ENCODE peak calls at places on chromosomes 13 and 19, in four cellular contexts. One of them, this sample, is unnamed.

GRCh38 chr13:95535243-95535642 is 17.3 kb upstream of the CLDN10 start:
- DNase-seq in K562: no peak
- DNase-seq in H1: no peak
- DNase-seq in HepG2: peak; percentile 84
- DNase-seq in this sample: peak; percentile 77

GRCh38 chr13:52983836-52984235 is 44.8 kb upstream of the OLFM4 start:
- DNase-seq in HepG2: no peak
- DNase-seq in H1: no peak
- DNase-seq in K562: no peak
- DNase-seq in this sample: no peak

GRCh38 chr19:56987184-56987583 is 132.6 kb upstream of the USP29 start:
- DNase-seq in HepG2: no peak
- DNase-seq in H1: no peak
- DNase-seq in K562: no peak
- DNase-seq in this sample: no peak

GRCh38 chr13:43648733-43649132 is 138.0 kb downstream of the ENOX1 start:
- DNase-seq in K562: no peak
- DNase-seq in HepG2: no peak
- DNase-seq in H1: no peak
- DNase-seq in this sample: no peak

GRCh38 chr13:94967183-94968039 is 255.1 kb upstream of the SOX21 start:
- DNase-seq in H1: no peak
- DNase-seq in HepG2: no peak
- DNase-seq in K562: no peak
- DNase-seq in this sample: no peak

GRCh38 chr13:38202730-38203129 is 146.9 kb upstream of the UFM1 start:
- DNase-seq in K562: no peak
- DNase-seq in H1: no peak
- DNase-seq in HepG2: no peak
- DNase-seq in this sample: no peak

GRCh38 chr13:27043013-27043412 is 128.6 kb downstream of the USP12 start:
- DNase-seq in H1: peak; percentile 19
- DNase-seq in HepG2: peak; percentile 24
- DNase-seq in K562: no peak
- DNase-seq in this sample: peak; percentile 83

GRCh38 chr19:28615546-28615916 is 597.4 kb downstream of the UQCRFS1 start:
- DNase-seq in H1: no peak
- DNase-seq in K562: no peak
- DNase-seq in HepG2: no peak
- DNase-seq in this sample: no peak

GRCh38 chr13:23411220-23411619 is 22.3 kb downstream of the SACS start:
- DNase-seq in H1: no peak
- DNase-seq in HepG2: no peak
- DNase-seq in K562: no peak
- DNase-seq in this sample: no peak

GRCh38 chr13:23418776-23419683 is 14.5 kb downstream of the SACS start:
- DNase-seq in HepG2: no peak
- DNase-seq in H1: no peak
- DNase-seq in K562: no peak
- DNase-seq in this sample: no peak

GRCh38 chr13:23411706-23412105 is 21.8 kb downstream of the SACS start:
- DNase-seq in HepG2: no peak
- DNase-seq in H1: no peak
- DNase-seq in K562: no peak
- DNase-seq in this sample: no peak

GRCh38 chr13:23414682-23415081 is 18.8 kb downstream of the SACS start:
- DNase-seq in K562: no peak
- DNase-seq in HepG2: no peak
- DNase-seq in H1: no peak
- DNase-seq in this sample: no peak
- H3K4me3 ChIP-seq in K562: no peak overlapping the region
- H3K4me3 ChIP-seq in HepG2: no peak overlapping the region
- H3K4me3 ChIP-seq in H1: no peak overlapping the region
- H3K4me3 ChIP-seq in this sample: no peak overlapping the region

GRCh38 chr13:107031691-107032090 is 463.8 kb upstream of the ARGLU1 start:
- DNase-seq in K562: no peak
- DNase-seq in HepG2: no peak
- DNase-seq in H1: no peak
- DNase-seq in this sample: no peak

GRCh38 chr13:107034236-107034635 is 466.3 kb upstream of the ARGLU1 start:
- DNase-seq in H1: no peak
- DNase-seq in HepG2: no peak
- DNase-seq in K562: no peak
- DNase-seq in this sample: no peak

GRCh38 chr13:107035186-107035585 is 467.2 kb upstream of the ARGLU1 start:
- DNase-seq in HepG2: no peak
- DNase-seq in H1: no peak
- DNase-seq in K562: no peak
- DNase-seq in this sample: no peak

DNA sequence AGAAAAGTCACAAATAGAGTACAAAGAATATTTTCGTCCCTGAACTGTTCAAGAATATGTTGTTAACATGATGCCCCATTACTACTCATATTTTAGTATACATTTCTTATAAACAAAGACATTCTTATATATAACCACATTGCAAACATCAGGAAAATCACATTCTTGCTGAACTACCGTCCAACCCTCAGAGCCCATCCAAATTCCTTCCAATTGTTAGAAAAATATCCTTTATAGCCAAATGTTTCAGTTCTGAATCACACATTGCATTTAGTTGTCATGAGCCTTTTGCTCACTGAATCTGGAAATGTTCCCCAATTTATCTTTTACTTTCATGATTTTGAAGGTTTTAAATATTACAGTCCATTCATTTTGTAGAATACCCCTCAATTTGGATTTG is 467.8 kb upstream of the ARGLU1 start:
- DNase-seq in K562: no peak
- DNase-seq in H1: no peak
- DNase-seq in HepG2: no peak
- DNase-seq in this sample: no peak
- TF ChIP-seq FOSL1 in K562: no peak
- TF ChIP-seq FOSL1 in H1: no peak
- TF ChIP-seq FOSL1 in HepG2: no peak
- TF ChIP-seq FOSL1 in this sample: no peak

DNA sequence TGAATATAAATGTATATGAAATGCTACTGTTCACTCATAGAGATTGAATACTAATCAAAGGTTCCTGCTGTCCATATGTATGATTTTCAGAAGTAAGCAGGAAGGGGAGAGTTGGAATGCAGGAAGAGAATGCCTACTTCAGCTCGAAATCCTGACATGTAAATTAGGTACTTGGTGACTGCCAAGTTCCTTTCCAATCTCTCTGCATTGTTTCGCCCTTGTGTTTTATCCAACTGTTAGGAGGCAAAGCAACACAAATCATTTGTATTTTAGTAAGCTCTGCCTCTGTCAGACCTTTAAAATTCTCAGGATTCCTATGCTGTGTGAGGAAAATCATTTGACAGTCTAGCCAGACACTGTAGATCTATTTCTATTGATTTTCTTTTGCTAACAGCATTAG is 9.0 kb downstream of the STARD13 start:
- DNase-seq in HepG2: no peak
- DNase-seq in K562: no peak
- DNase-seq in H1: no peak
- DNase-seq in this sample: no peak
- H3K4me1 ChIP-seq in HepG2: peaks cover 72% of the 10 kb centered on the region
- H3K4me1 ChIP-seq in K562: no peaks in the 10 kb centered on the region
- H3K4me1 ChIP-seq in H1: no peaks in the 10 kb centered on the region
- H3K4me1 ChIP-seq in this sample: peaks cover 26% of the 10 kb centered on the region

GRCh38 chr13:107866007-107866665 is 349.2 kb downstream of the LIG4 start:
- DNase-seq in H1: no peak
- DNase-seq in K562: peak; percentile 59
- DNase-seq in HepG2: no peak
- DNase-seq in this sample: no peak
- H3K4me3 ChIP-seq in H1: peak overlapping the region; percentile 75
- H3K4me3 ChIP-seq in K562: peak overlapping the region; percentile 48
- H3K4me3 ChIP-seq in HepG2: no peak overlapping the region
- H3K4me3 ChIP-seq in this sample: no peak overlapping the region

GRCh38 chr13:102708211-102708610 is 13.4 kb upstream of the METTL21C start:
- DNase-seq in K562: no peak
- DNase-seq in HepG2: no peak
- DNase-seq in H1: no peak
- DNase-seq in this sample: no peak
- TF ChIP-seq FOSL1 in K562: no peak
- TF ChIP-seq FOSL1 in HepG2: no peak
- TF ChIP-seq FOSL1 in H1: no peak
- TF ChIP-seq FOSL1 in this sample: no peak

DNA sequence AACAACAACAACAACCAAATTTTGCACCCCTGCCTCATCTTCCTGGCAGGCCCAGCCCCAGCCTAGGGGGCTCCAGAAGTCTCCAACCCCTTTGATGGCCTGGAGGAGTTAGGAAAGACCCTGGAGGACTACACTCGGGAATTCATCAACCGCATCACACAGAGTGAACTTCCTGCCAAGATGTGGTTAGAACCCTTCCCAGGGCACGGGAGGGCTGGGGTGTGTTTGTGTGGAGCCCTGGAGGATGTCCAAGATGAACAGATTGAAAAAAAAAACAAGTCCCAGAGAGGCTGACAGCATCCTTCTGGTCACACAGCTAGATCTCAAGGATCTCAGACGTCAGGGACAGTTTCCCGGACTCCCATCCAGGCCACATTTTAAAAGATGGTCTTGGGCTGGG is 13.3 kb downstream of the APOC1 start:
- DNase-seq in HepG2: no peak
- DNase-seq in K562: no peak
- DNase-seq in H1: no peak
- DNase-seq in this sample: no peak
- H3K4me1 ChIP-seq in HepG2: peaks cover 77% of the 10 kb centered on the region
- H3K4me1 ChIP-seq in K562: no peaks in the 10 kb centered on the region
- H3K4me1 ChIP-seq in H1: no peaks in the 10 kb centered on the region
- H3K4me1 ChIP-seq in this sample: no peaks in the 10 kb centered on the region

DNA sequence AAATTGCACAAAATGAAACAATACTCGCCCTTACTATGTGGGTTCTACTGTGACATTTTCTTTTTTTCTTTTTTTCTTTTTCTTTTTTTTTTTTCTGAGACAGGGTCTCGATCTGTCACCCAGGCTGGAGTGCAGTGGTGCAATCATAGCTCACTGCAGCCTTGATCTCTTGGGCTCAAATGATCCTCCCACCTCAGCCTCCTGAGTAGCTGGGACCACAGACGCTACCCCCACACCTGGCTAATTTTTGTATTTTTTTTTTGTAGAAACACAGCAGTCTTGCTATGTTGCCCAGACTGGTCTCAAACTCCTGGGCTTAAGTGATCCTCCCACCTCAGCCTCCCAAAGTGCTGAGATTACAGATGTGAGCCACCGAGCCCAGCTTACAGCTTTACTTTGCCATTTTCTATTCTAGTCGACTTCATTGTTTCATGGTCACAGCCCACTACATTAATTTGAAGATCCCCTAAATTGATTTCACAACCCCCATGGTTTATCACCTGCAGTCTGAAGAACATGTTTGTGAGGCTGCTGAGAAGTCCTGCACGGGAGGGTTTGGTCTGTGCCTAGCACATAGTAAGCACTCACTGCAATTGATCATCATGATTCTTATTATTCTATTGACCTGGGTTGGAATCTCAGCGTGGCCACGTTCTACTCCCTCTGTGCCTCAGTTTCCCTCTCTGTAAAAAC is 3.8 kb downstream of the BCL3 start:
- DNase-seq in HepG2: no peak
- DNase-seq in H1: no peak
- DNase-seq in K562: no peak
- DNase-seq in this sample: no peak
- H3K4me3 ChIP-seq in HepG2: no peak overlapping the region
- H3K4me3 ChIP-seq in H1: no peak overlapping the region
- H3K4me3 ChIP-seq in K562: no peak overlapping the region
- H3K4me3 ChIP-seq in this sample: no peak overlapping the region

DNA sequence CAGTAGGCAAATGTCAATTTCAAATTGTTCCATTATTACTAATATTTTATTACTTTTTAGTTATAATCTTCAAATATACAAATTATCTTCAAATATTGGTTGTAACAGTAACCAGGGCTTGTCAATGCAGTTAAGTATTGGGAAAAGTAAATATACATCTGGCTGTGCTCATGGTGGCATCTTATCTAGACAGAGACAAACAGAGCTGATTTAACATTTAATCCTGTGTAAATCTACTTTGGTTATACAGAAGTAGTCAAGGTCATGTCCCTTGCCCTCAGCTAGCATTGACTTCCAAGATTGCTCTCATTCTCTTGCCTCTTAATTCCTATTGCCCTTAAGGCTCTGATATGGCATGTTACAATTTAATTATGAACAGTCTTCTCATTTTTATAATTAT is 98.4 kb upstream of the KLHL1 start:
- DNase-seq in HepG2: peak; percentile 42
- DNase-seq in K562: no peak
- DNase-seq in H1: no peak
- DNase-seq in this sample: no peak
- TF ChIP-seq FOSL1 in HepG2: no peak
- TF ChIP-seq FOSL1 in K562: no peak
- TF ChIP-seq FOSL1 in H1: no peak
- TF ChIP-seq FOSL1 in this sample: no peak

DNA sequence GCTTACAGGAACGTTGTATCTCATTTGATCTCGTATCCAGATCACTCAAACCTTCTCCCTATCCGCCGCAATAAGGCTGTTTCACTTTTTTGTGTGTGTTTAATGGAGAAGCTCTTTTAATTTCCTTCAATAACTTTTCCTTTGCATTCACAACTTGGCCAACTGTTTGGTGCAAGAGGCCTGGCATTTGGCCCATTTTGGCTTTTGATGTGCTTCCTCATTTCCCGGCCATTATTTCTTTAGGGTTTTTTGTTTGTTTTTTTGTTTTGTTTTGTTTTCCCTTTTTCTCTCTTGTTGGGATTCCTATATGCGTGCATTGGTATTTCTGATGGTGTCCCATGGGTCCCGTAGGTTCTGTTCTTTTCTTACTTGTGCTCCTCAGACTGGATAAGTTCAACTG is 6.1 kb upstream of the UPF3A start:
- DNase-seq in HepG2: no peak
- DNase-seq in H1: no peak
- DNase-seq in K562: no peak
- DNase-seq in this sample: no peak
- H3K4me1 ChIP-seq in HepG2: peaks cover 10% of the 10 kb centered on the region
- H3K4me1 ChIP-seq in H1: no peaks in the 10 kb centered on the region
- H3K4me1 ChIP-seq in K562: peaks cover 21% of the 10 kb centered on the region
- H3K4me1 ChIP-seq in this sample: peaks cover 8% of the 10 kb centered on the region

GRCh38 chr13:85798999-85799646 is at the start of gene SLITRK6:
- DNase-seq in H1: peak; percentile 17
- DNase-seq in K562: no peak
- DNase-seq in HepG2: no peak
- DNase-seq in this sample: peak; percentile 15
- H3K4me3 ChIP-seq in H1: no peak within 1 kb of the TSS
- H3K4me3 ChIP-seq in K562: no peak within 1 kb of the TSS
- H3K4me3 ChIP-seq in HepG2: no peak within 1 kb of the TSS
- H3K4me3 ChIP-seq in this sample: no peak within 1 kb of the TSS

This sample was measured in HCT116.